ENCODE peak calls at places on chromosome 3, in eight cellular contexts. A is SHP77; R is NCI-H1105 treated with DMSO at 0.1 percent for 48 hours; F is BE2C; W is Right ventricle myocardium inferior; L is GM10248; I is activated CD4-positive, CD25-positive, alpha-beta regulatory T cell; O is COR-L47. J is an unnamed sample.

GRCh38 chr3:167740961-167741587 is 5.6 kb downstream of the SERPINI1 start:
- DNase-seq in A (no peak), R (peak), F (peak), W (no peak), L (peak), I (no peak), O (peak), J (peak)

GRCh38 chr3:113531826-113532697 is at the start of gene SIDT1:
- DNase-seq in A (no peak), R (peak), F (no peak), W (no peak), L (peak), I (peak), O (peak), J (peak)

GRCh38 chr3:188916934-188917391 is 254.8 kb upstream of the TPRG1 start:
- DNase-seq in A (no peak), R (no peak), F (no peak), W (no peak), L (no peak), I (no peak), O (no peak), J (peak)

GRCh38 chr3:122314467-122314866 is 10.6 kb upstream of the CSTA start:
- DNase-seq in A (no peak), R (no peak), F (no peak), W (no peak), L (no peak), I (no peak), O (no peak), J (no peak)

GRCh38 chr3:72618739-72619138 is 229.5 kb downstream of the SHQ1 start:
- DNase-seq in A (no peak), R (no peak), F (no peak), W (no peak), L (no peak), I (no peak), O (no peak), J (no peak)

GRCh38 chr3:186612721-186613636 is at the start of gene AHSG:
- DNase-seq in A (no peak), R (no peak), F (no peak), W (no peak), L (no peak), I (no peak), O (no peak), J (no peak)

GRCh38 chr3:52021869-52022268 is 26.2 kb upstream of the RPL29 start:
- DNase-seq in A (peak), R (peak), F (peak), W (peak), L (no peak), I (no peak), O (peak), J (no peak)

GRCh38 chr3:66495633-66496032 is 5.2 kb downstream of the LRIG1 start:
- DNase-seq in A (no peak), R (no peak), F (no peak), W (no peak), L (no peak), I (no peak), O (no peak), J (no peak)

GRCh38 chr3:38226273-38226672 is 39.3 kb upstream of the SLC22A13 start:
- DNase-seq in A (no peak), R (no peak), F (no peak), W (no peak), L (no peak), I (no peak), O (no peak), J (no peak)

GRCh38 chr3:19270471-19270870 is 122.2 kb downstream of the KCNH8 start:
- DNase-seq in A (no peak), R (no peak), F (no peak), W (no peak), L (no peak), I (no peak), O (no peak), J (no peak)

GRCh38 chr3:136678981-136679380 is 73.2 kb downstream of the STAG1 start:
- DNase-seq in A (no peak), R (no peak), F (no peak), W (no peak), L (no peak), I (no peak), O (no peak), J (no peak)

GRCh38 chr3:46724360-46724890 is 6.8 kb upstream of the PRSS50 start:
- DNase-seq in A (no peak), R (no peak), F (no peak), W (no peak), L (no peak), I (no peak), O (no peak), J (no peak)

GRCh38 chr3:21484323-21485154 is 266.5 kb downstream of the ZNF385D start:
- DNase-seq in A (peak), R (peak), F (peak), W (no peak), L (peak), I (no peak), O (peak), J (no peak)

GRCh38 chr3:117444175-117444574 is 734.6 kb downstream of the TUSC7 start:
- DNase-seq in A (peak), R (peak), F (no peak), W (no peak), L (no peak), I (no peak), O (peak), J (no peak)

GRCh38 chr3:56864090-56864489 is 62.3 kb upstream of the ARHGEF3 start:
- DNase-seq in A (no peak), R (no peak), F (no peak), W (no peak), L (no peak), I (no peak), O (no peak), J (no peak)

GRCh38 chr3:171155122-171155700 is 128.7 kb upstream of the SLC2A2 start:
- DNase-seq in A (no peak), R (no peak), F (no peak), W (no peak), L (no peak), I (no peak), O (no peak), J (no peak)

GRCh38 chr3:36653095-36653494 is 111.3 kb downstream of the DCLK3 start:
- DNase-seq in A (no peak), R (no peak), F (no peak), W (no peak), L (no peak), I (no peak), O (no peak), J (no peak)

GRCh38 chr3:46706771-46707582 is 5.8 kb downstream of the TMIE start:
- DNase-seq in A (no peak), R (no peak), F (peak), W (peak), L (no peak), I (no peak), O (no peak), J (no peak)

GRCh38 chr3:183265157-183265642 is 12.1 kb downstream of the B3GNT5 start:
- DNase-seq in A (peak), R (peak), F (no peak), W (peak), L (no peak), I (no peak), O (peak), J (no peak)

GRCh38 chr3:14331273-14331672 is 71.1 kb upstream of the SLC6A6 start:
- DNase-seq in A (no peak), R (no peak), F (no peak), W (no peak), L (no peak), I (no peak), O (no peak), J (no peak)

GRCh38 chr3:116141724-116142123 is 303.6 kb downstream of the LSAMP start:
- DNase-seq in A (no peak), R (no peak), F (no peak), W (no peak), L (no peak), I (no peak), O (no peak), J (no peak)

GRCh38 chr3:153356908-153357307 is 194.9 kb downstream of the RAP2B start:
- DNase-seq in A (no peak), R (no peak), F (no peak), W (no peak), L (no peak), I (no peak), O (no peak), J (no peak)

GRCh38 chr3:67037615-67038014 is 39.5 kb downstream of the KBTBD8 start:
- DNase-seq in A (no peak), R (no peak), F (no peak), W (no peak), L (no peak), I (no peak), O (no peak), J (no peak)

GRCh38 chr3:129001817-129002572 is 891 bp downstream of the EFCC1 start:
- DNase-seq in A (no peak), R (peak), F (peak), W (no peak), L (no peak), I (no peak), O (peak), J (no peak)

GRCh38 chr3:61858054-61858453 is 296.7 kb downstream of the PTPRG start:
- DNase-seq in A (no peak), R (peak), F (no peak), W (no peak), L (no peak), I (no peak), O (no peak), J (no peak)

GRCh38 chr3:25527796-25528195 is 99.7 kb downstream of the RARB start:
- DNase-seq in A (no peak), R (no peak), F (no peak), W (no peak), L (no peak), I (no peak), O (no peak), J (no peak)

GRCh38 chr3:172600644-172601065 is 77.4 kb upstream of the TNFSF10 start:
- DNase-seq in A (no peak), R (no peak), F (no peak), W (no peak), L (no peak), I (no peak), O (no peak), J (no peak)

GRCh38 chr3:9340450-9341009 is 22.3 kb upstream of the THUMPD3 start:
- DNase-seq in A (no peak), R (no peak), F (no peak), W (no peak), L (no peak), I (no peak), O (no peak), J (no peak)

GRCh38 chr3:114308830-114309229 is 15.0 kb downstream of the TIGIT start:
- DNase-seq in A (no peak), R (no peak), F (no peak), W (no peak), L (peak), I (peak), O (no peak), J (peak)

GRCh38 chr3:159187706-159188105 is 385.9 kb downstream of the MFSD1 start:
- DNase-seq in A (no peak), R (peak), F (peak), W (no peak), L (no peak), I (no peak), O (no peak), J (no peak)

GRCh38 chr3:184229424-184230080 is at the start of gene VWA5B2:
- DNase-seq in A (peak), R (peak), F (peak), W (no peak), L (peak), I (peak), O (peak), J (peak)

GRCh38 chr3:196275126-196275525 is 12.4 kb downstream of the PCYT1A start:
- DNase-seq in A (no peak), R (no peak), F (no peak), W (no peak), L (no peak), I (no peak), O (no peak), J (peak)